ENCODE peak calls at places on chromosomes 2 and 18, in six cellular contexts. One of them, this sample, is unnamed.

GRCh38 chr18:11857177-11857887 is 6.1 kb downstream of the CHMP1B start:
- DNase-seq in iPS DF 6.9: no peak
- DNase-seq in nephron progenitor cell: peak; percentile 56
- DNase-seq in stimulated activated naive B cell treated with anti-CD40 and anti-IgM and Interleukin-4, amounts not matched to agents 10 μg/mL and 1 μg/mL and 100 μg/mL, for 72 hours: no peak
- DNase-seq in A172: peak; percentile 100
- DNase-seq in HTR-8/SVneo: peak; percentile 84
- DNase-seq in this sample: no peak

GRCh38 chr18:7784171-7784570 is 217.1 kb downstream of the PTPRM start:
- DNase-seq in iPS DF 6.9: no peak
- DNase-seq in nephron progenitor cell: no peak
- DNase-seq in stimulated activated naive B cell treated with anti-CD40 and anti-IgM and Interleukin-4, amounts not matched to agents 10 μg/mL and 1 μg/mL and 100 μg/mL, for 72 hours: no peak
- DNase-seq in A172: no peak
- DNase-seq in HTR-8/SVneo: no peak
- DNase-seq in this sample: no peak

GRCh38 chr18:78364123-78364522 is 615.5 kb upstream of the SALL3 start:
- DNase-seq in iPS DF 6.9: no peak
- DNase-seq in nephron progenitor cell: no peak
- DNase-seq in stimulated activated naive B cell treated with anti-CD40 and anti-IgM and Interleukin-4, amounts not matched to agents 10 μg/mL and 1 μg/mL and 100 μg/mL, for 72 hours: no peak
- DNase-seq in A172: no peak
- DNase-seq in HTR-8/SVneo: no peak
- DNase-seq in this sample: no peak

GRCh38 chr2:26324903-26325302 is 21.0 kb upstream of the SELENOI start:
- DNase-seq in iPS DF 6.9: no peak
- DNase-seq in nephron progenitor cell: no peak
- DNase-seq in stimulated activated naive B cell treated with anti-CD40 and anti-IgM and Interleukin-4, amounts not matched to agents 10 μg/mL and 1 μg/mL and 100 μg/mL, for 72 hours: no peak
- DNase-seq in A172: no peak
- DNase-seq in HTR-8/SVneo: no peak
- DNase-seq in this sample: no peak

GRCh38 chr18:23377669-23378469 is 75.2 kb upstream of the RIOK3 start:
- DNase-seq in iPS DF 6.9: no peak
- DNase-seq in nephron progenitor cell: no peak
- DNase-seq in stimulated activated naive B cell treated with anti-CD40 and anti-IgM and Interleukin-4, amounts not matched to agents 10 μg/mL and 1 μg/mL and 100 μg/mL, for 72 hours: no peak
- DNase-seq in A172: peak; percentile 85
- DNase-seq in HTR-8/SVneo: peak; percentile 42
- DNase-seq in this sample: no peak

GRCh38 chr18:28176933-28177827 is at the start of gene CDH2:
- DNase-seq in iPS DF 6.9: no peak
- DNase-seq in nephron progenitor cell: peak; percentile 80
- DNase-seq in stimulated activated naive B cell treated with anti-CD40 and anti-IgM and Interleukin-4, amounts not matched to agents 10 μg/mL and 1 μg/mL and 100 μg/mL, for 72 hours: peak; percentile 6
- DNase-seq in A172: peak; percentile 86
- DNase-seq in HTR-8/SVneo: peak; percentile 53
- DNase-seq in this sample: peak; percentile 75

GRCh38 chr2:205931388-205931787 is 154.6 kb downstream of the INO80D start:
- DNase-seq in iPS DF 6.9: no peak
- DNase-seq in nephron progenitor cell: no peak
- DNase-seq in stimulated activated naive B cell treated with anti-CD40 and anti-IgM and Interleukin-4, amounts not matched to agents 10 μg/mL and 1 μg/mL and 100 μg/mL, for 72 hours: no peak
- DNase-seq in A172: no peak
- DNase-seq in HTR-8/SVneo: no peak
- DNase-seq in this sample: no peak

GRCh38 chr2:205865794-205866490 is 183.6 kb downstream of the NRP2 start:
- DNase-seq in iPS DF 6.9: no peak
- DNase-seq in nephron progenitor cell: no peak
- DNase-seq in stimulated activated naive B cell treated with anti-CD40 and anti-IgM and Interleukin-4, amounts not matched to agents 10 μg/mL and 1 μg/mL and 100 μg/mL, for 72 hours: no peak
- DNase-seq in A172: peak; percentile 69
- DNase-seq in HTR-8/SVneo: no peak
- DNase-seq in this sample: no peak

GRCh38 chr2:18623782-18624181 is 34.4 kb upstream of the NT5C1B start:
- DNase-seq in iPS DF 6.9: no peak
- DNase-seq in nephron progenitor cell: no peak
- DNase-seq in stimulated activated naive B cell treated with anti-CD40 and anti-IgM and Interleukin-4, amounts not matched to agents 10 μg/mL and 1 μg/mL and 100 μg/mL, for 72 hours: no peak
- DNase-seq in A172: peak; percentile 62
- DNase-seq in HTR-8/SVneo: no peak
- DNase-seq in this sample: no peak

GRCh38 chr2:68943581-68944568 is 8.8 kb downstream of the GKN2 start:
- DNase-seq in iPS DF 6.9: peak; percentile 68
- DNase-seq in nephron progenitor cell: peak; percentile 72
- DNase-seq in stimulated activated naive B cell treated with anti-CD40 and anti-IgM and Interleukin-4, amounts not matched to agents 10 μg/mL and 1 μg/mL and 100 μg/mL, for 72 hours: peak; percentile 49
- DNase-seq in A172: peak; percentile 74
- DNase-seq in HTR-8/SVneo: peak; percentile 69
- DNase-seq in this sample: peak; percentile 70

GRCh38 chr2:45096996-45097395 is 87.7 kb upstream of the SIX2 start:
- DNase-seq in iPS DF 6.9: no peak
- DNase-seq in nephron progenitor cell: no peak
- DNase-seq in stimulated activated naive B cell treated with anti-CD40 and anti-IgM and Interleukin-4, amounts not matched to agents 10 μg/mL and 1 μg/mL and 100 μg/mL, for 72 hours: no peak
- DNase-seq in A172: no peak
- DNase-seq in HTR-8/SVneo: no peak
- DNase-seq in this sample: no peak

GRCh38 chr2:125581561-125581960 is 1074.4 kb upstream of the GYPC start:
- DNase-seq in iPS DF 6.9: no peak
- DNase-seq in nephron progenitor cell: no peak
- DNase-seq in stimulated activated naive B cell treated with anti-CD40 and anti-IgM and Interleukin-4, amounts not matched to agents 10 μg/mL and 1 μg/mL and 100 μg/mL, for 72 hours: no peak
- DNase-seq in A172: no peak
- DNase-seq in HTR-8/SVneo: no peak
- DNase-seq in this sample: no peak

GRCh38 chr2:20170646-20171250 is 54.2 kb downstream of the SDC1 start:
- DNase-seq in iPS DF 6.9: no peak
- DNase-seq in nephron progenitor cell: no peak
- DNase-seq in stimulated activated naive B cell treated with anti-CD40 and anti-IgM and Interleukin-4, amounts not matched to agents 10 μg/mL and 1 μg/mL and 100 μg/mL, for 72 hours: no peak
- DNase-seq in A172: no peak
- DNase-seq in HTR-8/SVneo: no peak
- DNase-seq in this sample: no peak

GRCh38 chr18:76803814-76804213 is 18.5 kb upstream of the ZNF236 start:
- DNase-seq in iPS DF 6.9: no peak
- DNase-seq in nephron progenitor cell: peak; percentile 69
- DNase-seq in stimulated activated naive B cell treated with anti-CD40 and anti-IgM and Interleukin-4, amounts not matched to agents 10 μg/mL and 1 μg/mL and 100 μg/mL, for 72 hours: peak; percentile 50
- DNase-seq in A172: peak; percentile 49
- DNase-seq in HTR-8/SVneo: peak; percentile 57
- DNase-seq in this sample: peak; percentile 79

GRCh38 chr2:239306274-239307220 is 94.3 kb downstream of the HDAC4 start:
- DNase-seq in iPS DF 6.9: no peak
- DNase-seq in nephron progenitor cell: no peak
- DNase-seq in stimulated activated naive B cell treated with anti-CD40 and anti-IgM and Interleukin-4, amounts not matched to agents 10 μg/mL and 1 μg/mL and 100 μg/mL, for 72 hours: no peak
- DNase-seq in A172: no peak
- DNase-seq in HTR-8/SVneo: no peak
- DNase-seq in this sample: no peak

GRCh38 chr2:240840435-240841060 is 20.5 kb upstream of the KIF1A start:
- DNase-seq in iPS DF 6.9: no peak
- DNase-seq in nephron progenitor cell: peak; percentile 82
- DNase-seq in stimulated activated naive B cell treated with anti-CD40 and anti-IgM and Interleukin-4, amounts not matched to agents 10 μg/mL and 1 μg/mL and 100 μg/mL, for 72 hours: no peak
- DNase-seq in A172: peak; percentile 74
- DNase-seq in HTR-8/SVneo: peak; percentile 85
- DNase-seq in this sample: peak; percentile 68

GRCh38 chr2:149931486-149931885 is 343.9 kb upstream of the MMADHC start:
- DNase-seq in iPS DF 6.9: no peak
- DNase-seq in nephron progenitor cell: no peak
- DNase-seq in stimulated activated naive B cell treated with anti-CD40 and anti-IgM and Interleukin-4, amounts not matched to agents 10 μg/mL and 1 μg/mL and 100 μg/mL, for 72 hours: no peak
- DNase-seq in A172: no peak
- DNase-seq in HTR-8/SVneo: no peak
- DNase-seq in this sample: no peak

GRCh38 chr2:133502678-133503077 is 65.6 kb downstream of the NCKAP5 start:
- DNase-seq in iPS DF 6.9: no peak
- DNase-seq in nephron progenitor cell: no peak
- DNase-seq in stimulated activated naive B cell treated with anti-CD40 and anti-IgM and Interleukin-4, amounts not matched to agents 10 μg/mL and 1 μg/mL and 100 μg/mL, for 72 hours: no peak
- DNase-seq in A172: no peak
- DNase-seq in HTR-8/SVneo: no peak
- DNase-seq in this sample: no peak

GRCh38 chr2:1047485-1047884 is 96.8 kb downstream of the SNTG2 start:
- DNase-seq in iPS DF 6.9: no peak
- DNase-seq in nephron progenitor cell: no peak
- DNase-seq in stimulated activated naive B cell treated with anti-CD40 and anti-IgM and Interleukin-4, amounts not matched to agents 10 μg/mL and 1 μg/mL and 100 μg/mL, for 72 hours: peak; percentile 5
- DNase-seq in A172: peak; percentile 31
- DNase-seq in HTR-8/SVneo: no peak
- DNase-seq in this sample: no peak

GRCh38 chr2:64524604-64525322 is 635 bp downstream of the AFTPH start:
- DNase-seq in iPS DF 6.9: no peak
- DNase-seq in nephron progenitor cell: peak; percentile 65
- DNase-seq in stimulated activated naive B cell treated with anti-CD40 and anti-IgM and Interleukin-4, amounts not matched to agents 10 μg/mL and 1 μg/mL and 100 μg/mL, for 72 hours: peak; percentile 33
- DNase-seq in A172: peak; percentile 5
- DNase-seq in HTR-8/SVneo: no peak
- DNase-seq in this sample: no peak

GRCh38 chr2:213046431-213046830 is 105.0 kb downstream of the IKZF2 start:
- DNase-seq in iPS DF 6.9: no peak
- DNase-seq in nephron progenitor cell: no peak
- DNase-seq in stimulated activated naive B cell treated with anti-CD40 and anti-IgM and Interleukin-4, amounts not matched to agents 10 μg/mL and 1 μg/mL and 100 μg/mL, for 72 hours: no peak
- DNase-seq in A172: no peak
- DNase-seq in HTR-8/SVneo: no peak
- DNase-seq in this sample: no peak

GRCh38 chr18:449374-449773 is 51.1 kb downstream of the COLEC12 start:
- DNase-seq in iPS DF 6.9: no peak
- DNase-seq in nephron progenitor cell: peak; percentile 33
- DNase-seq in stimulated activated naive B cell treated with anti-CD40 and anti-IgM and Interleukin-4, amounts not matched to agents 10 μg/mL and 1 μg/mL and 100 μg/mL, for 72 hours: no peak
- DNase-seq in A172: no peak
- DNase-seq in HTR-8/SVneo: no peak
- DNase-seq in this sample: peak; percentile 19

GRCh38 chr2:9238927-9239326 is 32.3 kb downstream of the ASAP2 start:
- DNase-seq in iPS DF 6.9: no peak
- DNase-seq in nephron progenitor cell: no peak
- DNase-seq in stimulated activated naive B cell treated with anti-CD40 and anti-IgM and Interleukin-4, amounts not matched to agents 10 μg/mL and 1 μg/mL and 100 μg/mL, for 72 hours: no peak
- DNase-seq in A172: no peak
- DNase-seq in HTR-8/SVneo: no peak
- DNase-seq in this sample: no peak

GRCh38 chr18:35072616-35073015 is 31.4 kb downstream of the MAPRE2 start:
- DNase-seq in iPS DF 6.9: no peak
- DNase-seq in nephron progenitor cell: no peak
- DNase-seq in stimulated activated naive B cell treated with anti-CD40 and anti-IgM and Interleukin-4, amounts not matched to agents 10 μg/mL and 1 μg/mL and 100 μg/mL, for 72 hours: no peak
- DNase-seq in A172: no peak
- DNase-seq in HTR-8/SVneo: no peak
- DNase-seq in this sample: no peak

GRCh38 chr2:228444156-228444555 is 262.7 kb upstream of the SPHKAP start:
- DNase-seq in iPS DF 6.9: no peak
- DNase-seq in nephron progenitor cell: no peak
- DNase-seq in stimulated activated naive B cell treated with anti-CD40 and anti-IgM and Interleukin-4, amounts not matched to agents 10 μg/mL and 1 μg/mL and 100 μg/mL, for 72 hours: no peak
- DNase-seq in A172: no peak
- DNase-seq in HTR-8/SVneo: no peak
- DNase-seq in this sample: no peak

GRCh38 chr2:129812071-129812470 is 167.4 kb upstream of the RAB6C start:
- DNase-seq in iPS DF 6.9: no peak
- DNase-seq in nephron progenitor cell: no peak
- DNase-seq in stimulated activated naive B cell treated with anti-CD40 and anti-IgM and Interleukin-4, amounts not matched to agents 10 μg/mL and 1 μg/mL and 100 μg/mL, for 72 hours: peak; percentile 65
- DNase-seq in A172: no peak
- DNase-seq in HTR-8/SVneo: no peak
- DNase-seq in this sample: no peak

GRCh38 chr2:144544053-144544452 is 24.1 kb upstream of the ZEB2 start:
- DNase-seq in iPS DF 6.9: no peak
- DNase-seq in nephron progenitor cell: no peak
- DNase-seq in stimulated activated naive B cell treated with anti-CD40 and anti-IgM and Interleukin-4, amounts not matched to agents 10 μg/mL and 1 μg/mL and 100 μg/mL, for 72 hours: no peak
- DNase-seq in A172: no peak
- DNase-seq in HTR-8/SVneo: no peak
- DNase-seq in this sample: no peak

GRCh38 chr2:92072461-92073035 is 2798.7 kb upstream of the TEKT4 start:
- DNase-seq in iPS DF 6.9: no peak
- DNase-seq in nephron progenitor cell: no peak
- DNase-seq in stimulated activated naive B cell treated with anti-CD40 and anti-IgM and Interleukin-4, amounts not matched to agents 10 μg/mL and 1 μg/mL and 100 μg/mL, for 72 hours: no peak
- DNase-seq in A172: no peak
- DNase-seq in HTR-8/SVneo: no peak
- DNase-seq in this sample: no peak

GRCh38 chr18:62045316-62045715 is 141.5 kb downstream of the PIGN start:
- DNase-seq in iPS DF 6.9: no peak
- DNase-seq in nephron progenitor cell: no peak
- DNase-seq in stimulated activated naive B cell treated with anti-CD40 and anti-IgM and Interleukin-4, amounts not matched to agents 10 μg/mL and 1 μg/mL and 100 μg/mL, for 72 hours: no peak
- DNase-seq in A172: no peak
- DNase-seq in HTR-8/SVneo: no peak
- DNase-seq in this sample: no peak

GRCh38 chr2:156930423-156930822 is 327.1 kb upstream of the GALNT5 start:
- DNase-seq in iPS DF 6.9: no peak
- DNase-seq in nephron progenitor cell: no peak
- DNase-seq in stimulated activated naive B cell treated with anti-CD40 and anti-IgM and Interleukin-4, amounts not matched to agents 10 μg/mL and 1 μg/mL and 100 μg/mL, for 72 hours: no peak
- DNase-seq in A172: no peak
- DNase-seq in HTR-8/SVneo: no peak
- DNase-seq in this sample: no peak

GRCh38 chr18:68763082-68763481 is 34.8 kb upstream of the CCDC102B start:
- DNase-seq in iPS DF 6.9: no peak
- DNase-seq in nephron progenitor cell: no peak
- DNase-seq in stimulated activated naive B cell treated with anti-CD40 and anti-IgM and Interleukin-4, amounts not matched to agents 10 μg/mL and 1 μg/mL and 100 μg/mL, for 72 hours: no peak
- DNase-seq in A172: no peak
- DNase-seq in HTR-8/SVneo: no peak
- DNase-seq in this sample: no peak

GRCh38 chr2:210392469-210392881 is 77.5 kb upstream of the MYL1 start:
- DNase-seq in iPS DF 6.9: no peak
- DNase-seq in nephron progenitor cell: no peak
- DNase-seq in stimulated activated naive B cell treated with anti-CD40 and anti-IgM and Interleukin-4, amounts not matched to agents 10 μg/mL and 1 μg/mL and 100 μg/mL, for 72 hours: no peak
- DNase-seq in A172: no peak
- DNase-seq in HTR-8/SVneo: no peak
- DNase-seq in this sample: no peak